ENCODE peak calls at places on chromosome 1, in ten cellular contexts. V is WERI-Rb-1; T is right atrium auricular region; F is BE2C; X is transverse colon; W is dorsolateral prefrontal cortex; O is NB4; Q is left ventricle myocardium inferior; M is CD8-positive, alpha-beta T cell; C is cardiac fibroblast. R is an unnamed sample.

GRCh38 chr1:193181985-193182384 is 4.4 kb downstream of the B3GALT2 start:
- DNase-seq in W (no peak), T (no peak), X (no peak), C (peak; percentile 29), F (peak; percentile 30), M (no peak), V (no peak), Q (no peak), O (no peak), R (no peak)

GRCh38 chr1:37513795-37514349 is 694 bp downstream of the MEAF6 start:
- DNase-seq in W (peak; percentile 20), C (peak; percentile 24), T (peak; percentile 56), M (peak; percentile 5), O (peak; percentile 42), F (peak; percentile 7), X (peak; percentile 33), V (peak; percentile 57), Q (no peak), R (peak; percentile 25)

GRCh38 chr1:185862235-185862634 is 128.0 kb downstream of the HMCN1 start:
- DNase-seq in T (no peak), W (no peak), V (no peak), C (peak; percentile 35), M (no peak), F (no peak), Q (no peak), X (no peak), O (no peak), R (no peak)

GRCh38 chr1:96474985-96475743 is 246.4 kb upstream of the PTBP2 start:
- DNase-seq in X (no peak), F (no peak), Q (no peak), W (no peak), V (no peak), O (no peak), M (no peak), T (no peak), C (no peak), R (no peak)

GRCh38 chr1:207825296-207825695 is 73.4 kb downstream of the CD46 start:
- DNase-seq in X (no peak), Q (no peak), V (no peak), O (peak; percentile 15), C (no peak), T (no peak), M (no peak), W (no peak), F (no peak), R (no peak)

GRCh38 chr1:167862432-167863076 is 51.4 kb downstream of the ADCY10 start:
- DNase-seq in Q (no peak), V (no peak), T (no peak), M (no peak), O (no peak), C (peak; percentile 35), F (no peak), X (no peak), W (no peak), R (no peak)

GRCh38 chr1:111878096-111878495 is 111.4 kb downstream of the KCND3 start:
- DNase-seq in T (no peak), M (no peak), F (no peak), O (no peak), Q (no peak), C (no peak), X (no peak), V (no peak), W (no peak), R (no peak)

GRCh38 chr1:48889088-48889487 is 112.4 kb upstream of the BEND5 start:
- DNase-seq in X (no peak), F (peak; percentile 38), Q (no peak), O (no peak), C (no peak), W (no peak), V (no peak), M (no peak), T (no peak), R (no peak)

GRCh38 chr1:206900149-206900548 is 2.9 kb downstream of the IL24 start:
- DNase-seq in W (no peak), V (no peak), C (no peak), T (peak; percentile 43), O (no peak), X (no peak), F (no peak), M (no peak), Q (no peak), R (no peak)

GRCh38 chr1:12447301-12447700 is 170.7 kb downstream of the DHRS3 start:
- DNase-seq in C (peak; percentile 49), T (no peak), M (no peak), Q (no peak), O (no peak), F (no peak), V (no peak), W (no peak), X (no peak), R (no peak)

GRCh38 chr1:31523012-31523411 is 53.3 kb upstream of the TINAGL1 start:
- DNase-seq in V (no peak), O (peak; percentile 65), T (no peak), Q (no peak), F (no peak), W (no peak), M (no peak), X (no peak), C (peak; percentile 9), R (no peak)

GRCh38 chr1:47568763-47569162 is 130.9 kb downstream of the FOXD2 start:
- DNase-seq in M (no peak), O (no peak), F (no peak), C (no peak), V (no peak), T (no peak), X (no peak), W (peak; percentile 71), Q (no peak), R (no peak)

GRCh38 chr1:171434717-171435346 is 50.5 kb upstream of the PRRC2C start:
- DNase-seq in C (peak; percentile 89), T (peak; percentile 73), X (no peak), M (no peak), F (no peak), Q (no peak), V (no peak), W (no peak), O (peak; percentile 72), R (no peak)

GRCh38 chr1:32536764-32537163 is 2.5 kb upstream of the ZBTB8A start:
- DNase-seq in Q (no peak), O (no peak), V (no peak), C (no peak), T (no peak), W (no peak), M (no peak), X (no peak), F (no peak), R (no peak)

GRCh38 chr1:32538887-32539583 is at the start of gene ZBTB8A:
- DNase-seq in Q (peak; percentile 18), W (peak; percentile 23), T (peak; percentile 58), O (peak; percentile 52), X (peak; percentile 64), M (no peak), C (peak; percentile 67), V (peak; percentile 47), F (peak; percentile 39), R (peak; percentile 5)

GRCh38 chr1:32539584-32540571 is 651 bp downstream of the ZBTB8A start:
- DNase-seq in T (no peak), F (peak; percentile 49), V (peak; percentile 26), O (peak; percentile 44), W (peak; percentile 17), X (peak; percentile 44), C (peak; percentile 63), Q (peak; percentile 24), M (no peak), R (no peak)

GRCh38 chr1:32541064-32541566 is 1.9 kb downstream of the ZBTB8A start:
- DNase-seq in W (no peak), T (no peak), Q (no peak), M (no peak), V (no peak), X (no peak), O (no peak), C (no peak), F (no peak), R (no peak)

DNA sequence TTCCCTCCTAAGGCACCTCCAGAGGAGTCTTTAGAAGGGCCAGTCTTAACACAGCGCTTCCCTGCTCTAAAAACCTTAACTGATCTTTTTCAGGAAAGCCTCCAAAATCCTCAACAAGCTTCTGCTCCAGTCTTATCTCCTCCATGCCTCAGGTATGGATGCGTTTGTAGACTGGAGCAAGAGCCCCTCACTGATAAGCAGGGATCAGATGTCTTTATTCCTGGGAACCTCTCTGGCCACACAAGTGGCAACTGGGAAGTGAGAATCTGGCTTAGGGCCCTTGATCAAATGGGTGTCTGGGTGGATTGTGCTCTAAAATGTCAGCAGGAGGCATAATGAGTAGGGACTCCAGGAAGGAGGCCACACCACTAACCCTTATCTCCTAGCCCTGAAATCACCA is 1.4 kb downstream of the ZBTB8A start:
- DNase-seq in O (peak; percentile 9), W (no peak), Q (no peak), T (no peak), F (no peak), V (peak; percentile 19), C (peak; percentile 4), M (no peak), X (no peak), R (no peak)
- H3K4me3 ChIP-seq in O (no peak overlapping the region), W (no peak overlapping the region), Q (peak overlapping the region; percentile 76), T (no peak overlapping the region), F (no peak overlapping the region), V (peak overlapping the region; percentile 47), C (peak overlapping the region; percentile 66), M (no peak overlapping the region), X (no peak overlapping the region), R (peak overlapping the region; percentile 67)

DNA sequence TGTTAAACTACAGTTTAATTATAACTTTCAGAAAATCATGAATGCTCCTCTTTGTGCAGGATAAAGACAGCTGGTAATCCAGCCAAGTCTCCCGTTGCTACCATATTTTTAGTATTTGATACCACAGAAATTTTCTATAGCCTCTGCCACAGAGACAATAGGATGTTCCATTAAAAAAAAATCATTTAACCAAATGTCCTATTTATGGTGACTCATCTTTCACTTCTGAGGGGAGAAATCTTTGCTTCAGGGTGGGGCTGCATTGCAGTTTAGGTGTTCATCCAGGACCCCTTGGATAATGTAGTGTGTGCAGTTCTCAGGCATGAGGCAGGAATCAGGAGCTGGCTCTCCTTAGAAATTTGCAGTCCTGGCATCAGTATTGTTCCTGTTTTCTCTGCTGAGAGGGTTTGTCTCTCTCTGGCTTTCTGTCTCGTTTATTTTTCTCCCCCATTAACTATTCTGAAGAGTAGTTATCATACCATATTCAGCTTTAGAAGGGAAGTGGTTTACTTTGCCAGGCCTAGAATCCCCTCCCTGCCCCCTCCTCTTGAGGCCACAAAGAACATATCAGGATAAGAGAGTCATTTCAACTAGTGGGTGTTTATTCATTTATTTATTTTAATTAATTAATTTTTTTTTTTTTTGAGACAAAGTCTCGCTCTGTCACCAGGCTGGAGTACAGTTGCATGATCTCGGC is 3.1 kb downstream of the PRUNE1 start:
- DNase-seq in W (no peak), C (no peak), Q (no peak), M (no peak), V (no peak), X (no peak), F (no peak), O (peak; percentile 23), T (no peak), R (no peak)
- TF ChIP-seq CTCF in W (no peak), C (no peak), Q (no peak), M (no peak), V (no peak), X (no peak), F (no peak), O (no peak), T (no peak), R (no peak)

GRCh38 chr1:41802532-41803501 is 115.9 kb downstream of the HIVEP3 start:
- DNase-seq in C (no peak), X (peak; percentile 25), T (peak; percentile 70), W (peak; percentile 60), Q (peak; percentile 68), O (peak; percentile 93), V (no peak), M (peak; percentile 18), F (no peak), R (peak; percentile 55)
- H3K4me3 ChIP-seq in C (no peak overlapping the region), X (no peak overlapping the region), T (no peak overlapping the region), W (no peak overlapping the region), Q (no peak overlapping the region), O (no peak overlapping the region), V (no peak overlapping the region), M (peak overlapping the region; percentile 0), F (no peak overlapping the region), R (no peak overlapping the region)

GRCh38 chr1:234969011-234969441 is 159.6 kb downstream of the TOMM20 start:
- DNase-seq in W (peak; percentile 9), M (no peak), X (no peak), O (no peak), T (no peak), Q (no peak), C (no peak), V (no peak), F (no peak), R (no peak)
- TF ChIP-seq CTCF in W (no peak), M (no peak), X (no peak), O (no peak), T (no peak), Q (no peak), C (no peak), V (no peak), F (no peak), R (no peak)

R was measured in GM12864.